ENCODE peak calls at places on chromosome 21, in seven cellular contexts. One of them, this sample, is unnamed.

GRCh38 chr21:38384675-38385074 is 113.6 kb downstream of the ERG start:
- DNase-seq in psoas muscle: no peak
- DNase-seq in germinal center: no peak
- DNase-seq in colonic mucosa: no peak
- DNase-seq in Caki2: no peak
- DNase-seq in H1: no peak
- DNase-seq in GM03348: no peak
- DNase-seq in this sample: no peak

GRCh38 chr21:26072891-26073615 is 97.5 kb downstream of the APP start:
- DNase-seq in psoas muscle: no peak
- DNase-seq in H1: no peak
- DNase-seq in Caki2: no peak
- DNase-seq in colonic mucosa: no peak
- DNase-seq in GM03348: peak
- DNase-seq in germinal center: no peak
- DNase-seq in this sample: no peak

GRCh38 chr21:36615274-36615964 is 83.5 kb upstream of the SIM2 start:
- DNase-seq in Caki2: no peak
- DNase-seq in germinal center: no peak
- DNase-seq in psoas muscle: no peak
- DNase-seq in GM03348: no peak
- DNase-seq in H1: no peak
- DNase-seq in colonic mucosa: no peak
- DNase-seq in this sample: no peak

GRCh38 chr21:34182436-34182835 is 109.1 kb downstream of the MRPS6 start:
- DNase-seq in colonic mucosa: no peak
- DNase-seq in germinal center: no peak
- DNase-seq in GM03348: no peak
- DNase-seq in H1: no peak
- DNase-seq in psoas muscle: no peak
- DNase-seq in Caki2: no peak
- DNase-seq in this sample: no peak

GRCh38 chr21:33395866-33396265 is 7.3 kb upstream of the IFNGR2 start:
- DNase-seq in psoas muscle: no peak
- DNase-seq in colonic mucosa: no peak
- DNase-seq in GM03348: no peak
- DNase-seq in H1: no peak
- DNase-seq in Caki2: no peak
- DNase-seq in germinal center: no peak
- DNase-seq in this sample: no peak

GRCh38 chr21:41894511-41894910 is 15.4 kb upstream of the PRDM15 start:
- DNase-seq in Caki2: no peak
- DNase-seq in GM03348: no peak
- DNase-seq in H1: no peak
- DNase-seq in germinal center: no peak
- DNase-seq in colonic mucosa: no peak
- DNase-seq in psoas muscle: no peak
- DNase-seq in this sample: no peak

GRCh38 chr21:46081862-46082637 is 15.9 kb upstream of the COL6A2 start:
- DNase-seq in colonic mucosa: no peak
- DNase-seq in germinal center: no peak
- DNase-seq in psoas muscle: peak
- DNase-seq in Caki2: no peak
- DNase-seq in GM03348: no peak
- DNase-seq in H1: no peak
- DNase-seq in this sample: no peak

GRCh38 chr21:22827422-22827821 is 1829.2 kb downstream of the NCAM2 start:
- DNase-seq in H1: no peak
- DNase-seq in germinal center: no peak
- DNase-seq in colonic mucosa: no peak
- DNase-seq in psoas muscle: no peak
- DNase-seq in GM03348: no peak
- DNase-seq in Caki2: no peak
- DNase-seq in this sample: no peak

GRCh38 chr21:45531393-45532215 is 10.6 kb downstream of the SLC19A1 start:
- DNase-seq in psoas muscle: peak
- DNase-seq in Caki2: no peak
- DNase-seq in colonic mucosa: no peak
- DNase-seq in germinal center: no peak
- DNase-seq in GM03348: no peak
- DNase-seq in H1: no peak
- DNase-seq in this sample: no peak

GRCh38 chr21:44989943-44990780 is 50.3 kb downstream of the SLX9 start:
- DNase-seq in GM03348: no peak
- DNase-seq in psoas muscle: peak
- DNase-seq in H1: no peak
- DNase-seq in Caki2: no peak
- DNase-seq in colonic mucosa: no peak
- DNase-seq in germinal center: no peak
- DNase-seq in this sample: no peak

GRCh38 chr21:21828130-21828529 is 829.9 kb downstream of the NCAM2 start:
- DNase-seq in Caki2: no peak
- DNase-seq in psoas muscle: no peak
- DNase-seq in germinal center: no peak
- DNase-seq in GM03348: no peak
- DNase-seq in colonic mucosa: no peak
- DNase-seq in H1: no peak
- DNase-seq in this sample: no peak

GRCh38 chr21:34933609-34934345 is 115.3 kb downstream of the RUNX1 start:
- DNase-seq in germinal center: peak
- DNase-seq in H1: no peak
- DNase-seq in colonic mucosa: no peak
- DNase-seq in GM03348: no peak
- DNase-seq in psoas muscle: no peak
- DNase-seq in Caki2: no peak
- DNase-seq in this sample: no peak

GRCh38 chr21:39115659-39116235 is 67.5 kb downstream of the PSMG1 start:
- DNase-seq in H1: no peak
- DNase-seq in GM03348: peak
- DNase-seq in colonic mucosa: no peak
- DNase-seq in psoas muscle: no peak
- DNase-seq in germinal center: no peak
- DNase-seq in Caki2: no peak
- DNase-seq in this sample: no peak

GRCh38 chr21:26147535-26147934 is 23.0 kb downstream of the APP start:
- DNase-seq in psoas muscle: no peak
- DNase-seq in GM03348: no peak
- DNase-seq in H1: no peak
- DNase-seq in Caki2: no peak
- DNase-seq in colonic mucosa: no peak
- DNase-seq in germinal center: no peak
- DNase-seq in this sample: no peak

GRCh38 chr21:43767980-43768867 is 7.9 kb downstream of the CSTB start:
- DNase-seq in GM03348: peak
- DNase-seq in psoas muscle: peak
- DNase-seq in germinal center: no peak
- DNase-seq in colonic mucosa: peak
- DNase-seq in H1: no peak
- DNase-seq in Caki2: peak
- DNase-seq in this sample: peak

GRCh38 chr21:31897311-31897710 is 24.5 kb downstream of the HUNK start:
- DNase-seq in GM03348: no peak
- DNase-seq in Caki2: no peak
- DNase-seq in germinal center: no peak
- DNase-seq in psoas muscle: no peak
- DNase-seq in H1: no peak
- DNase-seq in colonic mucosa: no peak
- DNase-seq in this sample: no peak

GRCh38 chr21:34544032-34544496 is 32.1 kb upstream of the KCNE1 start:
- DNase-seq in H1: peak
- DNase-seq in GM03348: peak
- DNase-seq in psoas muscle: no peak
- DNase-seq in Caki2: peak
- DNase-seq in germinal center: peak
- DNase-seq in colonic mucosa: peak
- DNase-seq in this sample: peak

GRCh38 chr21:23792300-23792699 is 1815.0 kb downstream of the MRPL39 start:
- DNase-seq in germinal center: no peak
- DNase-seq in psoas muscle: no peak
- DNase-seq in colonic mucosa: no peak
- DNase-seq in Caki2: no peak
- DNase-seq in H1: no peak
- DNase-seq in GM03348: no peak
- DNase-seq in this sample: no peak

GRCh38 chr21:37060296-37060695 is 12.6 kb downstream of the PIGP start:
- DNase-seq in psoas muscle: peak
- DNase-seq in H1: peak
- DNase-seq in colonic mucosa: peak
- DNase-seq in GM03348: peak
- DNase-seq in Caki2: peak
- DNase-seq in germinal center: no peak
- DNase-seq in this sample: peak

GRCh38 chr21:31938330-31939301 is 65.8 kb downstream of the HUNK start:
- DNase-seq in germinal center: no peak
- DNase-seq in Caki2: no peak
- DNase-seq in colonic mucosa: no peak
- DNase-seq in psoas muscle: no peak
- DNase-seq in H1: no peak
- DNase-seq in GM03348: no peak
- DNase-seq in this sample: no peak

GRCh38 chr21:43322311-43322710 is 104.6 kb downstream of the SIK1 start:
- DNase-seq in germinal center: no peak
- DNase-seq in psoas muscle: no peak
- DNase-seq in H1: no peak
- DNase-seq in GM03348: no peak
- DNase-seq in colonic mucosa: no peak
- DNase-seq in Caki2: no peak
- DNase-seq in this sample: no peak

GRCh38 chr21:14687277-14687642 is 141.1 kb upstream of the SAMSN1 start:
- DNase-seq in psoas muscle: no peak
- DNase-seq in H1: no peak
- DNase-seq in germinal center: no peak
- DNase-seq in Caki2: no peak
- DNase-seq in GM03348: no peak
- DNase-seq in colonic mucosa: no peak
- DNase-seq in this sample: no peak

GRCh38 chr21:46362946-46363345 is 39.0 kb downstream of the PCNT start:
- DNase-seq in GM03348: no peak
- DNase-seq in colonic mucosa: no peak
- DNase-seq in Caki2: no peak
- DNase-seq in psoas muscle: peak
- DNase-seq in H1: no peak
- DNase-seq in germinal center: no peak
- DNase-seq in this sample: no peak

GRCh38 chr21:38913120-38913975 is 107.6 kb downstream of the ETS2 start:
- DNase-seq in psoas muscle: peak
- DNase-seq in H1: no peak
- DNase-seq in GM03348: peak
- DNase-seq in Caki2: peak
- DNase-seq in colonic mucosa: peak
- DNase-seq in germinal center: no peak
- DNase-seq in this sample: peak

GRCh38 chr21:36696640-36697472 is 2.1 kb upstream of the SIM2 start:
- DNase-seq in GM03348: no peak
- DNase-seq in H1: no peak
- DNase-seq in Caki2: no peak
- DNase-seq in germinal center: no peak
- DNase-seq in psoas muscle: no peak
- DNase-seq in colonic mucosa: no peak
- DNase-seq in this sample: no peak

GRCh38 chr21:44871576-44872265 is 1.8 kb downstream of the PTTG1IP start:
- DNase-seq in psoas muscle: peak
- DNase-seq in germinal center: no peak
- DNase-seq in GM03348: peak
- DNase-seq in H1: no peak
- DNase-seq in colonic mucosa: peak
- DNase-seq in Caki2: peak
- DNase-seq in this sample: peak